ENCODE peak calls at places on chromosome 11, in five cellular contexts. One of them, this sample, is unnamed.

GRCh38 chr11:102085864-102086551 is 24.2 kb upstream of the YAP1 start:
- DNase-seq in OCI-LY7: no peak
- DNase-seq in esophagus squamous epithelium: no peak
- DNase-seq in posterior vena cava: no peak
- DNase-seq in nephron progenitor cell: no peak
- DNase-seq in this sample: no peak

GRCh38 chr11:106061249-106061794 is 15.8 kb downstream of the KBTBD3 start:
- DNase-seq in OCI-LY7: no peak
- DNase-seq in esophagus squamous epithelium: no peak
- DNase-seq in posterior vena cava: no peak
- DNase-seq in nephron progenitor cell: no peak
- DNase-seq in this sample: no peak

GRCh38 chr11:34565417-34566208 is 52.0 kb upstream of the ELF5 start:
- DNase-seq in OCI-LY7: peak; percentile 5
- DNase-seq in esophagus squamous epithelium: no peak
- DNase-seq in posterior vena cava: no peak
- DNase-seq in nephron progenitor cell: no peak
- DNase-seq in this sample: peak; percentile 26

GRCh38 chr11:125315088-125315740 is 150.7 kb downstream of the PKNOX2 start:
- DNase-seq in OCI-LY7: no peak
- DNase-seq in esophagus squamous epithelium: no peak
- DNase-seq in posterior vena cava: peak; percentile 74
- DNase-seq in nephron progenitor cell: no peak
- DNase-seq in this sample: no peak

GRCh38 chr11:11510939-11511338 is 110.9 kb downstream of the GALNT18 start:
- DNase-seq in OCI-LY7: no peak
- DNase-seq in esophagus squamous epithelium: no peak
- DNase-seq in posterior vena cava: no peak
- DNase-seq in nephron progenitor cell: peak; percentile 15
- DNase-seq in this sample: no peak

GRCh38 chr11:75072582-75072981 is 24.1 kb downstream of the OR2AT4 start:
- DNase-seq in OCI-LY7: no peak
- DNase-seq in esophagus squamous epithelium: no peak
- DNase-seq in posterior vena cava: no peak
- DNase-seq in nephron progenitor cell: no peak
- DNase-seq in this sample: no peak

GRCh38 chr11:17739945-17740338 is 5.4 kb downstream of the KCNC1 start:
- DNase-seq in OCI-LY7: no peak
- DNase-seq in esophagus squamous epithelium: no peak
- DNase-seq in posterior vena cava: no peak
- DNase-seq in nephron progenitor cell: no peak
- DNase-seq in this sample: no peak

GRCh38 chr11:9787981-9788521 is 124.2 kb downstream of the SWAP70 start:
- DNase-seq in OCI-LY7: no peak
- DNase-seq in esophagus squamous epithelium: no peak
- DNase-seq in posterior vena cava: no peak
- DNase-seq in nephron progenitor cell: no peak
- DNase-seq in this sample: no peak

GRCh38 chr11:12287009-12287373 is 90.4 kb upstream of the PARVA start:
- DNase-seq in OCI-LY7: no peak
- DNase-seq in esophagus squamous epithelium: no peak
- DNase-seq in posterior vena cava: peak; percentile 85
- DNase-seq in nephron progenitor cell: no peak
- DNase-seq in this sample: no peak

GRCh38 chr11:110251837-110252236 is 44.6 kb downstream of the RDX start:
- DNase-seq in OCI-LY7: no peak
- DNase-seq in esophagus squamous epithelium: no peak
- DNase-seq in posterior vena cava: no peak
- DNase-seq in nephron progenitor cell: no peak
- DNase-seq in this sample: no peak

GRCh38 chr11:47225552-47226137 is 10.9 kb downstream of the DDB2 start:
- DNase-seq in OCI-LY7: no peak
- DNase-seq in esophagus squamous epithelium: no peak
- DNase-seq in posterior vena cava: no peak
- DNase-seq in nephron progenitor cell: no peak
- DNase-seq in this sample: no peak

GRCh38 chr11:79610678-79611077 is 169.8 kb upstream of the TENM4 start:
- DNase-seq in OCI-LY7: no peak
- DNase-seq in esophagus squamous epithelium: no peak
- DNase-seq in posterior vena cava: no peak
- DNase-seq in nephron progenitor cell: no peak
- DNase-seq in this sample: no peak

GRCh38 chr11:94740083-94740974 is 27.8 kb upstream of the AMOTL1 start:
- DNase-seq in OCI-LY7: no peak
- DNase-seq in esophagus squamous epithelium: no peak
- DNase-seq in posterior vena cava: peak; percentile 86
- DNase-seq in nephron progenitor cell: peak; percentile 88
- DNase-seq in this sample: peak; percentile 46

GRCh38 chr11:125287467-125288232 is 123.1 kb downstream of the PKNOX2 start:
- DNase-seq in OCI-LY7: no peak
- DNase-seq in esophagus squamous epithelium: no peak
- DNase-seq in posterior vena cava: peak; percentile 86
- DNase-seq in nephron progenitor cell: peak; percentile 62
- DNase-seq in this sample: peak; percentile 44

GRCh38 chr11:9704620-9705019 is 40.7 kb downstream of the SWAP70 start:
- DNase-seq in OCI-LY7: no peak
- DNase-seq in esophagus squamous epithelium: no peak
- DNase-seq in posterior vena cava: no peak
- DNase-seq in nephron progenitor cell: no peak
- DNase-seq in this sample: no peak

GRCh38 chr11:64745523-64746328 is 1.8 kb upstream of the RASGRP2 start:
- DNase-seq in OCI-LY7: peak; percentile 90
- DNase-seq in esophagus squamous epithelium: no peak
- DNase-seq in posterior vena cava: peak; percentile 97
- DNase-seq in nephron progenitor cell: peak; percentile 78
- DNase-seq in this sample: peak; percentile 87

GRCh38 chr11:78193806-78194205 is 5.1 kb downstream of the USP35 start:
- DNase-seq in OCI-LY7: no peak
- DNase-seq in esophagus squamous epithelium: no peak
- DNase-seq in posterior vena cava: no peak
- DNase-seq in nephron progenitor cell: no peak
- DNase-seq in this sample: no peak

GRCh38 chr11:70076461-70076931 is 1.6 kb upstream of the ANO1 start:
- DNase-seq in OCI-LY7: no peak
- DNase-seq in esophagus squamous epithelium: no peak
- DNase-seq in posterior vena cava: peak; percentile 67
- DNase-seq in nephron progenitor cell: no peak
- DNase-seq in this sample: no peak

GRCh38 chr11:74871037-74871436 is 77.9 kb downstream of the XRRA1 start:
- DNase-seq in OCI-LY7: peak; percentile 14
- DNase-seq in esophagus squamous epithelium: no peak
- DNase-seq in posterior vena cava: no peak
- DNase-seq in nephron progenitor cell: no peak
- DNase-seq in this sample: no peak

GRCh38 chr11:1415631-1416030 is 25.9 kb downstream of the BRSK2 start:
- DNase-seq in OCI-LY7: no peak
- DNase-seq in esophagus squamous epithelium: no peak
- DNase-seq in posterior vena cava: no peak
- DNase-seq in nephron progenitor cell: no peak
- DNase-seq in this sample: no peak

GRCh38 chr11:34379081-34379480 is 21.3 kb upstream of the ABTB2 start:
- DNase-seq in OCI-LY7: no peak
- DNase-seq in esophagus squamous epithelium: no peak
- DNase-seq in posterior vena cava: no peak
- DNase-seq in nephron progenitor cell: no peak
- DNase-seq in this sample: no peak

GRCh38 chr11:27052668-27053067 is 12.1 kb downstream of the BBOX1 start:
- DNase-seq in OCI-LY7: no peak
- DNase-seq in esophagus squamous epithelium: no peak
- DNase-seq in posterior vena cava: no peak
- DNase-seq in nephron progenitor cell: no peak
- DNase-seq in this sample: no peak

GRCh38 chr11:120548682-120549209 is 37.2 kb downstream of the GRIK4 start:
- DNase-seq in OCI-LY7: no peak
- DNase-seq in esophagus squamous epithelium: no peak
- DNase-seq in posterior vena cava: no peak
- DNase-seq in nephron progenitor cell: no peak
- DNase-seq in this sample: no peak

GRCh38 chr11:35077709-35078695 is 61.0 kb upstream of the CD44 start:
- DNase-seq in OCI-LY7: peak; percentile 85
- DNase-seq in esophagus squamous epithelium: no peak
- DNase-seq in posterior vena cava: no peak
- DNase-seq in nephron progenitor cell: no peak
- DNase-seq in this sample: no peak

GRCh38 chr11:85845052-85845631 is 10.0 kb upstream of the CCDC83 start:
- DNase-seq in OCI-LY7: no peak
- DNase-seq in esophagus squamous epithelium: no peak
- DNase-seq in posterior vena cava: no peak
- DNase-seq in nephron progenitor cell: no peak
- DNase-seq in this sample: no peak

GRCh38 chr11:22957890-22958289 is 97.6 kb upstream of the CCDC179 start:
- DNase-seq in OCI-LY7: no peak
- DNase-seq in esophagus squamous epithelium: no peak
- DNase-seq in posterior vena cava: no peak
- DNase-seq in nephron progenitor cell: no peak
- DNase-seq in this sample: no peak

GRCh38 chr11:57370251-57370650 is 10.7 kb downstream of the PRG3 start:
- DNase-seq in OCI-LY7: no peak
- DNase-seq in esophagus squamous epithelium: no peak
- DNase-seq in posterior vena cava: no peak
- DNase-seq in nephron progenitor cell: no peak
- DNase-seq in this sample: no peak

GRCh38 chr11:88979641-88980040 is 86.1 kb downstream of the GRM5 start:
- DNase-seq in OCI-LY7: no peak
- DNase-seq in esophagus squamous epithelium: no peak
- DNase-seq in posterior vena cava: no peak
- DNase-seq in nephron progenitor cell: no peak
- DNase-seq in this sample: no peak

GRCh38 chr11:69351460-69351859 is 57.5 kb downstream of the MYEOV start:
- DNase-seq in OCI-LY7: no peak
- DNase-seq in esophagus squamous epithelium: no peak
- DNase-seq in posterior vena cava: no peak
- DNase-seq in nephron progenitor cell: no peak
- DNase-seq in this sample: no peak

GRCh38 chr11:71228961-71229360 is 23.4 kb downstream of the SHANK2 start:
- DNase-seq in OCI-LY7: no peak
- DNase-seq in esophagus squamous epithelium: no peak
- DNase-seq in posterior vena cava: no peak
- DNase-seq in nephron progenitor cell: no peak
- DNase-seq in this sample: no peak

GRCh38 chr11:103736323-103736722 is 300.1 kb upstream of the DDI1 start:
- DNase-seq in OCI-LY7: no peak
- DNase-seq in esophagus squamous epithelium: no peak
- DNase-seq in posterior vena cava: no peak
- DNase-seq in nephron progenitor cell: no peak
- DNase-seq in this sample: no peak

GRCh38 chr11:15918212-15918611 is 438.1 kb downstream of the SOX6 start:
- DNase-seq in OCI-LY7: no peak
- DNase-seq in esophagus squamous epithelium: no peak
- DNase-seq in posterior vena cava: no peak
- DNase-seq in nephron progenitor cell: no peak
- DNase-seq in this sample: no peak

GRCh38 chr11:38593649-38594048 is 1995.6 kb upstream of the RAG2 start:
- DNase-seq in OCI-LY7: no peak
- DNase-seq in esophagus squamous epithelium: no peak
- DNase-seq in posterior vena cava: no peak
- DNase-seq in nephron progenitor cell: no peak
- DNase-seq in this sample: no peak

GRCh38 chr11:24645563-24645962 is 148.7 kb downstream of the LUZP2 start:
- DNase-seq in OCI-LY7: no peak
- DNase-seq in esophagus squamous epithelium: no peak
- DNase-seq in posterior vena cava: no peak
- DNase-seq in nephron progenitor cell: no peak
- DNase-seq in this sample: no peak

GRCh38 chr11:79262221-79262620 is 178.6 kb downstream of the TENM4 start:
- DNase-seq in OCI-LY7: no peak
- DNase-seq in esophagus squamous epithelium: no peak
- DNase-seq in posterior vena cava: no peak
- DNase-seq in nephron progenitor cell: no peak
- DNase-seq in this sample: no peak

GRCh38 chr11:11841605-11842425 is at the start of gene USP47:
- DNase-seq in OCI-LY7: peak; percentile 90
- DNase-seq in esophagus squamous epithelium: peak; percentile 32
- DNase-seq in posterior vena cava: peak; percentile 98
- DNase-seq in nephron progenitor cell: peak; percentile 97
- DNase-seq in this sample: peak; percentile 97

GRCh38 chr11:40186401-40187091 is 1272.9 kb downstream of the LRRC4C start:
- DNase-seq in OCI-LY7: no peak
- DNase-seq in esophagus squamous epithelium: no peak
- DNase-seq in posterior vena cava: no peak
- DNase-seq in nephron progenitor cell: no peak
- DNase-seq in this sample: no peak

GRCh38 chr11:118998822-118999221 is 884 bp downstream of the CENATAC start:
- DNase-seq in OCI-LY7: no peak
- DNase-seq in esophagus squamous epithelium: no peak
- DNase-seq in posterior vena cava: no peak
- DNase-seq in nephron progenitor cell: no peak
- DNase-seq in this sample: no peak

This sample was measured in endothelial cell.